ENCODE peak calls at places on chromosomes 3 and 15, in four cellular contexts. C, A, T and X are unnamed samples.
A peak's percentile ranks its signal among the peaks of the same experiment; 100 is the strongest.

GRCh38 chr15:41607033-41607432 is 48.0 kb downstream of the TYRO3 start:
- DNase-seq in C (no peak), A (no peak), T (no peak), X (peak; percentile 91)

GRCh38 chr3:38151667-38152265 is 13.3 kb downstream of the MYD88 start:
- DNase-seq in C (no peak), A (no peak), T (no peak), X (no peak)

GRCh38 chr15:67115567-67115966 is 50.2 kb downstream of the SMAD3 start:
- DNase-seq in C (no peak), A (no peak), T (no peak), X (no peak)

GRCh38 chr3:79419222-79419621 is 348.6 kb downstream of the ROBO1 start:
- DNase-seq in C (no peak), A (no peak), T (no peak), X (no peak)

GRCh38 chr3:142628806-142629205 is 32.6 kb downstream of the PLS1 start:
- DNase-seq in C (no peak), A (no peak), T (no peak), X (no peak)

GRCh38 chr3:63976166-63976861 is 47.0 kb downstream of the PSMD6 start:
- DNase-seq in C (no peak), A (no peak), T (no peak), X (no peak)

GRCh38 chr3:45088959-45089358 is 57.2 kb downstream of the CDCP1 start:
- DNase-seq in C (no peak), A (no peak), T (no peak), X (no peak)

GRCh38 chr3:71916747-71917369 is 131.9 kb upstream of the PROK2 start:
- DNase-seq in C (no peak), A (no peak), T (no peak), X (no peak)

GRCh38 chr3:13484861-13485590 is 4.9 kb downstream of the HDAC11 start:
- DNase-seq in C (no peak), A (peak; percentile 83), T (peak; percentile 59), X (no peak)

GRCh38 chr15:67914537-67915373 is 74.9 kb upstream of the RNU6-1 start:
- DNase-seq in C (no peak), A (peak; percentile 60), T (peak; percentile 35), X (peak; percentile 59)

GRCh38 chr15:30956216-30956803 is 35.1 kb downstream of the MTMR10 start:
- DNase-seq in C (no peak), A (no peak), T (no peak), X (no peak)

GRCh38 chr3:133937756-133938601 is 42.3 kb upstream of the RAB6B start:
- DNase-seq in C (no peak), A (no peak), T (no peak), X (no peak)

GRCh38 chr3:153396581-153396980 is 234.6 kb downstream of the RAP2B start:
- DNase-seq in C (no peak), A (no peak), T (no peak), X (no peak)

GRCh38 chr15:67927501-67928156 is 87.8 kb upstream of the RNU6-1 start:
- DNase-seq in C (no peak), A (peak; percentile 47), T (no peak), X (peak; percentile 5)

GRCh38 chr15:62928242-62928995 is 114.1 kb upstream of the TPM1 start:
- DNase-seq in C (no peak), A (no peak), T (no peak), X (peak; percentile 59)

GRCh38 chr15:88419830-88420229 is 47.4 kb downstream of the MRPL46 start:
- DNase-seq in C (no peak), A (no peak), T (no peak), X (no peak)

GRCh38 chr3:126956866-126957650 is 25.9 kb upstream of the PLXNA1 start:
- DNase-seq in C (no peak), A (no peak), T (no peak), X (no peak)

GRCh38 chr3:172549144-172549543 is 25.9 kb upstream of the TNFSF10 start:
- DNase-seq in C (no peak), A (no peak), T (no peak), X (no peak)